ENCODE peak calls at places on chromosomes 1 and 21, in ten cellular contexts. One of them, this sample, is unnamed.

GRCh38 chr1:34822202-34822601 is 29.4 kb downstream of the GJA4 start:
- DNase-seq in osteoblast: no peak
- DNase-seq in fibroblast of lung: no peak
- DNase-seq in A549: no peak
- DNase-seq in H9: no peak
- DNase-seq in CD8-positive, alpha-beta T cell: no peak
- DNase-seq in sigmoid colon: no peak
- DNase-seq in heart right ventricle: no peak
- DNase-seq in GM23338: no peak
- DNase-seq in CD4-positive, alpha-beta T cell: no peak
- DNase-seq in this sample: no peak

GRCh38 chr1:155064109-155064812 is 721 bp downstream of the EFNA4 start:
- DNase-seq in H9: peak; percentile 72
- DNase-seq in sigmoid colon: no peak
- DNase-seq in osteoblast: peak; percentile 95
- DNase-seq in CD8-positive, alpha-beta T cell: no peak
- DNase-seq in heart right ventricle: no peak
- DNase-seq in fibroblast of lung: no peak
- DNase-seq in GM23338: peak; percentile 76
- DNase-seq in A549: peak; percentile 49
- DNase-seq in CD4-positive, alpha-beta T cell: no peak
- DNase-seq in this sample: no peak

GRCh38 chr1:31335007-31335406 is 37.9 kb downstream of the FABP3 start:
- DNase-seq in sigmoid colon: no peak
- DNase-seq in heart right ventricle: no peak
- DNase-seq in CD4-positive, alpha-beta T cell: no peak
- DNase-seq in H9: no peak
- DNase-seq in CD8-positive, alpha-beta T cell: no peak
- DNase-seq in GM23338: peak; percentile 65
- DNase-seq in fibroblast of lung: peak; percentile 70
- DNase-seq in osteoblast: peak; percentile 43
- DNase-seq in A549: peak; percentile 45
- DNase-seq in this sample: peak; percentile 35

GRCh38 chr1:119373465-119373864 is 4.9 kb downstream of the HAO2 start:
- DNase-seq in GM23338: no peak
- DNase-seq in fibroblast of lung: no peak
- DNase-seq in heart right ventricle: no peak
- DNase-seq in osteoblast: no peak
- DNase-seq in sigmoid colon: no peak
- DNase-seq in H9: no peak
- DNase-seq in CD4-positive, alpha-beta T cell: no peak
- DNase-seq in CD8-positive, alpha-beta T cell: no peak
- DNase-seq in A549: peak; percentile 24
- DNase-seq in this sample: no peak

GRCh38 chr21:31473685-31474345 is 129.8 kb upstream of the TIAM1 start:
- DNase-seq in osteoblast: no peak
- DNase-seq in CD4-positive, alpha-beta T cell: no peak
- DNase-seq in sigmoid colon: peak; percentile 26
- DNase-seq in H9: no peak
- DNase-seq in fibroblast of lung: no peak
- DNase-seq in A549: no peak
- DNase-seq in CD8-positive, alpha-beta T cell: no peak
- DNase-seq in heart right ventricle: no peak
- DNase-seq in GM23338: no peak
- DNase-seq in this sample: peak; percentile 4

GRCh38 chr1:17212487-17213121 is 7.7 kb downstream of the PADI1 start:
- DNase-seq in fibroblast of lung: peak; percentile 77
- DNase-seq in GM23338: peak; percentile 39
- DNase-seq in CD8-positive, alpha-beta T cell: peak; percentile 58
- DNase-seq in CD4-positive, alpha-beta T cell: peak; percentile 60
- DNase-seq in heart right ventricle: peak; percentile 25
- DNase-seq in A549: no peak
- DNase-seq in H9: no peak
- DNase-seq in osteoblast: peak; percentile 95
- DNase-seq in sigmoid colon: no peak
- DNase-seq in this sample: peak; percentile 89

GRCh38 chr1:155278689-155279160 is 1.5 kb downstream of the HCN3 start:
- DNase-seq in CD8-positive, alpha-beta T cell: no peak
- DNase-seq in sigmoid colon: no peak
- DNase-seq in CD4-positive, alpha-beta T cell: no peak
- DNase-seq in osteoblast: no peak
- DNase-seq in fibroblast of lung: no peak
- DNase-seq in A549: no peak
- DNase-seq in H9: no peak
- DNase-seq in GM23338: no peak
- DNase-seq in heart right ventricle: no peak
- DNase-seq in this sample: no peak

GRCh38 chr1:10225573-10225972 is 15.2 kb downstream of the KIF1B start:
- DNase-seq in H9: no peak
- DNase-seq in GM23338: no peak
- DNase-seq in osteoblast: no peak
- DNase-seq in CD4-positive, alpha-beta T cell: no peak
- DNase-seq in fibroblast of lung: no peak
- DNase-seq in heart right ventricle: no peak
- DNase-seq in sigmoid colon: no peak
- DNase-seq in A549: no peak
- DNase-seq in CD8-positive, alpha-beta T cell: no peak
- DNase-seq in this sample: no peak

GRCh38 chr1:147851149-147851548 is 51.4 kb upstream of the GJA8 start:
- DNase-seq in sigmoid colon: no peak
- DNase-seq in H9: no peak
- DNase-seq in CD4-positive, alpha-beta T cell: no peak
- DNase-seq in A549: peak; percentile 17
- DNase-seq in GM23338: no peak
- DNase-seq in heart right ventricle: no peak
- DNase-seq in CD8-positive, alpha-beta T cell: no peak
- DNase-seq in fibroblast of lung: no peak
- DNase-seq in osteoblast: no peak
- DNase-seq in this sample: peak; percentile 4

GRCh38 chr1:246815693-246816270 is 91.6 kb downstream of the SCCPDH start:
- DNase-seq in CD4-positive, alpha-beta T cell: no peak
- DNase-seq in GM23338: no peak
- DNase-seq in sigmoid colon: no peak
- DNase-seq in osteoblast: no peak
- DNase-seq in heart right ventricle: no peak
- DNase-seq in CD8-positive, alpha-beta T cell: no peak
- DNase-seq in A549: no peak
- DNase-seq in H9: no peak
- DNase-seq in fibroblast of lung: no peak
- DNase-seq in this sample: no peak

GRCh38 chr1:70290248-70290647 is 64.3 kb downstream of the ANKRD13C start:
- DNase-seq in fibroblast of lung: peak; percentile 36
- DNase-seq in sigmoid colon: no peak
- DNase-seq in heart right ventricle: no peak
- DNase-seq in osteoblast: peak; percentile 81
- DNase-seq in H9: no peak
- DNase-seq in CD8-positive, alpha-beta T cell: no peak
- DNase-seq in CD4-positive, alpha-beta T cell: no peak
- DNase-seq in GM23338: no peak
- DNase-seq in A549: no peak
- DNase-seq in this sample: no peak

GRCh38 chr1:32626176-32626575 is 24.2 kb downstream of the ZBTB8OS start:
- DNase-seq in fibroblast of lung: no peak
- DNase-seq in heart right ventricle: no peak
- DNase-seq in GM23338: no peak
- DNase-seq in osteoblast: no peak
- DNase-seq in A549: no peak
- DNase-seq in sigmoid colon: no peak
- DNase-seq in CD8-positive, alpha-beta T cell: no peak
- DNase-seq in H9: no peak
- DNase-seq in CD4-positive, alpha-beta T cell: no peak
- DNase-seq in this sample: no peak

GRCh38 chr1:110455151-110455550 is 4.2 kb downstream of the PROK1 start:
- DNase-seq in H9: peak; percentile 84
- DNase-seq in heart right ventricle: no peak
- DNase-seq in CD4-positive, alpha-beta T cell: no peak
- DNase-seq in osteoblast: no peak
- DNase-seq in CD8-positive, alpha-beta T cell: no peak
- DNase-seq in fibroblast of lung: no peak
- DNase-seq in GM23338: peak; percentile 75
- DNase-seq in A549: no peak
- DNase-seq in sigmoid colon: no peak
- DNase-seq in this sample: peak; percentile 10

GRCh38 chr1:10507111-10507879 is 32.5 kb downstream of the PEX14 start:
- DNase-seq in osteoblast: peak; percentile 90
- DNase-seq in H9: peak; percentile 69
- DNase-seq in sigmoid colon: peak; percentile 86
- DNase-seq in GM23338: peak; percentile 86
- DNase-seq in heart right ventricle: peak; percentile 49
- DNase-seq in fibroblast of lung: peak; percentile 86
- DNase-seq in CD4-positive, alpha-beta T cell: peak; percentile 51
- DNase-seq in CD8-positive, alpha-beta T cell: peak; percentile 39
- DNase-seq in A549: peak; percentile 70
- DNase-seq in this sample: peak; percentile 93

GRCh38 chr1:26853156-26853555 is 9.8 kb upstream of the SFN start:
- DNase-seq in sigmoid colon: peak; percentile 90
- DNase-seq in A549: peak; percentile 83
- DNase-seq in H9: peak; percentile 84
- DNase-seq in fibroblast of lung: peak; percentile 82
- DNase-seq in CD4-positive, alpha-beta T cell: peak; percentile 74
- DNase-seq in GM23338: peak; percentile 90
- DNase-seq in heart right ventricle: peak; percentile 80
- DNase-seq in osteoblast: peak; percentile 99
- DNase-seq in CD8-positive, alpha-beta T cell: peak; percentile 76
- DNase-seq in this sample: peak; percentile 81

GRCh38 chr1:95084317-95085176 is 11.8 kb upstream of the ALG14 start:
- DNase-seq in CD4-positive, alpha-beta T cell: no peak
- DNase-seq in A549: peak; percentile 46
- DNase-seq in osteoblast: no peak
- DNase-seq in fibroblast of lung: peak; percentile 49
- DNase-seq in heart right ventricle: no peak
- DNase-seq in CD8-positive, alpha-beta T cell: no peak
- DNase-seq in sigmoid colon: no peak
- DNase-seq in H9: peak; percentile 49
- DNase-seq in GM23338: peak; percentile 83
- DNase-seq in this sample: peak; percentile 45

GRCh38 chr1:101002551-101002950 is 23.0 kb downstream of the DPH5 start:
- DNase-seq in heart right ventricle: no peak
- DNase-seq in osteoblast: no peak
- DNase-seq in fibroblast of lung: no peak
- DNase-seq in A549: no peak
- DNase-seq in sigmoid colon: no peak
- DNase-seq in CD8-positive, alpha-beta T cell: no peak
- DNase-seq in CD4-positive, alpha-beta T cell: no peak
- DNase-seq in GM23338: peak; percentile 11
- DNase-seq in H9: no peak
- DNase-seq in this sample: no peak

GRCh38 chr1:199463521-199464127 is 563.9 kb upstream of the NR5A2 start:
- DNase-seq in fibroblast of lung: peak; percentile 74
- DNase-seq in CD8-positive, alpha-beta T cell: no peak
- DNase-seq in heart right ventricle: no peak
- DNase-seq in sigmoid colon: no peak
- DNase-seq in H9: peak; percentile 69
- DNase-seq in A549: peak; percentile 64
- DNase-seq in GM23338: peak; percentile 88
- DNase-seq in CD4-positive, alpha-beta T cell: no peak
- DNase-seq in osteoblast: no peak
- DNase-seq in this sample: peak; percentile 22
- TF ChIP-seq CTCF in fibroblast of lung: peak; percentile 71
- TF ChIP-seq CTCF in CD8-positive, alpha-beta T cell: no peak
- TF ChIP-seq CTCF in heart right ventricle: no peak
- TF ChIP-seq CTCF in sigmoid colon: no peak
- TF ChIP-seq CTCF in H9: peak; percentile 82
- TF ChIP-seq CTCF in A549: peak; percentile 49
- TF ChIP-seq CTCF in GM23338: peak; percentile 87
- TF ChIP-seq CTCF in CD4-positive, alpha-beta T cell: no peak
- TF ChIP-seq CTCF in osteoblast: peak; percentile 73
- TF ChIP-seq CTCF in this sample: peak; percentile 77

GRCh38 chr1:8396912-8397406 is 79.0 kb downstream of the SLC45A1 start:
- DNase-seq in osteoblast: peak; percentile 83
- DNase-seq in H9: no peak
- DNase-seq in CD4-positive, alpha-beta T cell: no peak
- DNase-seq in sigmoid colon: peak; percentile 89
- DNase-seq in heart right ventricle: no peak
- DNase-seq in A549: peak; percentile 67
- DNase-seq in fibroblast of lung: peak; percentile 98
- DNase-seq in GM23338: no peak
- DNase-seq in CD8-positive, alpha-beta T cell: no peak
- DNase-seq in this sample: peak; percentile 20
- H3K27ac ChIP-seq in osteoblast: peak overlapping the region; percentile 98
- H3K27ac ChIP-seq in H9: no peak overlapping the region
- H3K27ac ChIP-seq in CD4-positive, alpha-beta T cell: peak overlapping the region; percentile 8
- H3K27ac ChIP-seq in sigmoid colon: peak overlapping the region; percentile 71
- H3K27ac ChIP-seq in heart right ventricle: peak overlapping the region; percentile 76
- H3K27ac ChIP-seq in A549: peak overlapping the region; percentile 68
- H3K27ac ChIP-seq in fibroblast of lung: peak overlapping the region; percentile 84
- H3K27ac ChIP-seq in GM23338: peak overlapping the region; percentile 60
- H3K27ac ChIP-seq in CD8-positive, alpha-beta T cell: no peak overlapping the region
- H3K27ac ChIP-seq in this sample: peak overlapping the region; percentile 80

GRCh38 chr1:43653339-43653738 is 3.4 kb downstream of the KDM4A start:
- DNase-seq in CD8-positive, alpha-beta T cell: no peak
- DNase-seq in osteoblast: peak; percentile 73
- DNase-seq in CD4-positive, alpha-beta T cell: no peak
- DNase-seq in H9: peak; percentile 86
- DNase-seq in A549: peak; percentile 61
- DNase-seq in GM23338: peak; percentile 92
- DNase-seq in fibroblast of lung: peak; percentile 23
- DNase-seq in sigmoid colon: no peak
- DNase-seq in heart right ventricle: no peak
- DNase-seq in this sample: no peak
- TF ChIP-seq CTCF in CD8-positive, alpha-beta T cell: no peak
- TF ChIP-seq CTCF in osteoblast: peak; percentile 48
- TF ChIP-seq CTCF in CD4-positive, alpha-beta T cell: no peak
- TF ChIP-seq CTCF in H9: peak; percentile 69
- TF ChIP-seq CTCF in A549: no peak
- TF ChIP-seq CTCF in GM23338: peak; percentile 65
- TF ChIP-seq CTCF in fibroblast of lung: peak; percentile 34
- TF ChIP-seq CTCF in sigmoid colon: no peak
- TF ChIP-seq CTCF in heart right ventricle: peak; percentile 8
- TF ChIP-seq CTCF in this sample: peak; percentile 42

GRCh38 chr21:46122758-46123683 is 25.1 kb downstream of the COL6A2 start:
- DNase-seq in H9: no peak
- DNase-seq in osteoblast: peak; percentile 86
- DNase-seq in CD8-positive, alpha-beta T cell: no peak
- DNase-seq in CD4-positive, alpha-beta T cell: no peak
- DNase-seq in GM23338: no peak
- DNase-seq in sigmoid colon: peak; percentile 59
- DNase-seq in fibroblast of lung: no peak
- DNase-seq in heart right ventricle: no peak
- DNase-seq in A549: no peak
- DNase-seq in this sample: no peak

GRCh38 chr21:46120301-46121285 is 22.7 kb downstream of the COL6A2 start:
- DNase-seq in A549: no peak
- DNase-seq in GM23338: no peak
- DNase-seq in CD8-positive, alpha-beta T cell: no peak
- DNase-seq in CD4-positive, alpha-beta T cell: no peak
- DNase-seq in osteoblast: peak; percentile 76
- DNase-seq in heart right ventricle: peak; percentile 8
- DNase-seq in fibroblast of lung: no peak
- DNase-seq in sigmoid colon: peak; percentile 64
- DNase-seq in H9: peak; percentile 21
- DNase-seq in this sample: no peak

GRCh38 chr21:46119565-46120271 is 21.8 kb downstream of the COL6A2 start:
- DNase-seq in GM23338: no peak
- DNase-seq in CD4-positive, alpha-beta T cell: no peak
- DNase-seq in H9: peak; percentile 20
- DNase-seq in fibroblast of lung: no peak
- DNase-seq in osteoblast: peak; percentile 76
- DNase-seq in A549: no peak
- DNase-seq in sigmoid colon: peak; percentile 58
- DNase-seq in heart right ventricle: peak; percentile 7
- DNase-seq in CD8-positive, alpha-beta T cell: no peak
- DNase-seq in this sample: no peak

GRCh38 chr21:46122241-46122671 is 24.3 kb downstream of the COL6A2 start:
- DNase-seq in heart right ventricle: no peak
- DNase-seq in osteoblast: peak; percentile 100
- DNase-seq in CD4-positive, alpha-beta T cell: no peak
- DNase-seq in CD8-positive, alpha-beta T cell: no peak
- DNase-seq in A549: peak; percentile 23
- DNase-seq in sigmoid colon: peak; percentile 57
- DNase-seq in fibroblast of lung: peak; percentile 71
- DNase-seq in GM23338: no peak
- DNase-seq in H9: no peak
- DNase-seq in this sample: peak; percentile 60

GRCh38 chr21:46121286-46122221 is 23.6 kb downstream of the COL6A2 start:
- DNase-seq in A549: no peak
- DNase-seq in CD8-positive, alpha-beta T cell: no peak
- DNase-seq in heart right ventricle: peak; percentile 13
- DNase-seq in sigmoid colon: peak; percentile 67
- DNase-seq in osteoblast: peak; percentile 83
- DNase-seq in GM23338: no peak
- DNase-seq in H9: peak; percentile 15
- DNase-seq in CD4-positive, alpha-beta T cell: no peak
- DNase-seq in fibroblast of lung: no peak
- DNase-seq in this sample: no peak
- H3K27ac ChIP-seq in A549: no peak overlapping the region
- H3K27ac ChIP-seq in CD8-positive, alpha-beta T cell: no peak overlapping the region
- H3K27ac ChIP-seq in heart right ventricle: no peak overlapping the region
- H3K27ac ChIP-seq in sigmoid colon: peak overlapping the region; percentile 58
- H3K27ac ChIP-seq in osteoblast: peak overlapping the region; percentile 60
- H3K27ac ChIP-seq in GM23338: no peak overlapping the region
- H3K27ac ChIP-seq in H9: no peak overlapping the region
- H3K27ac ChIP-seq in CD4-positive, alpha-beta T cell: no peak overlapping the region
- H3K27ac ChIP-seq in fibroblast of lung: no peak overlapping the region
- H3K27ac ChIP-seq in this sample: no peak overlapping the region